ENCODE peak calls at places on chromosomes 5 and 9, in five cellular contexts. Y is AG10803, S is fibroblast of the aortic adventitia, P is astrocyte of the cerebellum, V is prostate gland. W is an unnamed sample.

GRCh38 chr5:150180241-150181027 is 9.4 kb upstream of the SLC6A7 start:
- DNase-seq in Y (peak; percentile 64), S (peak; percentile 89), P (no peak), V (no peak), W (no peak)

GRCh38 chr9:135190789-135191577 is 103.5 kb downstream of the OLFM1 start:
- DNase-seq in Y (no peak), S (no peak), P (no peak), V (no peak), W (no peak)

GRCh38 chr5:100273846-100274580 is 261.2 kb upstream of the FAM174A start:
- DNase-seq in Y (no peak), S (no peak), P (no peak), V (no peak), W (no peak)

GRCh38 chr5:133967715-133968056 is 739 bp downstream of the C5orf15 start:
- DNase-seq in Y (peak; percentile 35), S (peak; percentile 50), P (no peak), V (no peak), W (no peak)

GRCh38 chr9:105126233-105126632 is 118.2 kb upstream of the SLC44A1 start:
- DNase-seq in Y (no peak), S (no peak), P (no peak), V (no peak), W (no peak)

GRCh38 chr5:55603947-55604346 is 69.2 kb upstream of the PLPP1 start:
- DNase-seq in Y (peak; percentile 79), S (peak; percentile 82), P (no peak), V (no peak), W (no peak)

GRCh38 chr5:55230086-55230629 is 3.0 kb upstream of the MCIDAS start:
- DNase-seq in Y (no peak), S (no peak), P (no peak), V (no peak), W (no peak)

GRCh38 chr9:89701221-89701798 is 96.5 kb downstream of the GADD45G start:
- DNase-seq in Y (no peak), S (no peak), P (no peak), V (no peak), W (no peak)

GRCh38 chr5:79689541-79690466 is at the start of gene CMYA5:
- DNase-seq in Y (peak; percentile 21), S (no peak), P (no peak), V (peak; percentile 76), W (peak; percentile 30)

GRCh38 chr9:70579686-70580085 is 165.2 kb upstream of the KLF9 start:
- DNase-seq in Y (no peak), S (no peak), P (no peak), V (no peak), W (no peak)

GRCh38 chr5:33997331-33997983 is 10.4 kb downstream of the AMACR start:
- DNase-seq in Y (peak; percentile 93), S (peak; percentile 94), P (peak; percentile 74), V (peak; percentile 77), W (no peak)

GRCh38 chr5:54387659-54388232 is 67.8 kb upstream of the HSPB3 start:
- DNase-seq in Y (peak; percentile 37), S (peak; percentile 88), P (no peak), V (no peak), W (no peak)

GRCh38 chr5:175663191-175664184 is 5.6 kb downstream of the HRH2 start:
- DNase-seq in Y (no peak), S (no peak), P (no peak), V (no peak), W (no peak)

GRCh38 chr5:172902497-172903472 is 56.4 kb upstream of the RPL26L1 start:
- DNase-seq in Y (peak; percentile 96), S (peak; percentile 89), P (peak; percentile 89), V (peak; percentile 49), W (peak; percentile 24)

GRCh38 chr5:148563021-148563420 is 91.3 kb downstream of the HTR4 start:
- DNase-seq in Y (no peak), S (no peak), P (no peak), V (no peak), W (no peak)

GRCh38 chr5:154157483-154158378 is 32.8 kb upstream of the GALNT10 start:
- DNase-seq in Y (peak; percentile 43), S (no peak), P (no peak), V (peak; percentile 37), W (peak; percentile 9)

GRCh38 chr9:135995816-135996215 is 34.6 kb upstream of the UBAC1 start:
- DNase-seq in Y (no peak), S (no peak), P (no peak), V (no peak), W (no peak)

GRCh38 chr9:16540996-16541668 is 329.3 kb downstream of the BNC2 start:
- DNase-seq in Y (peak; percentile 34), S (peak; percentile 27), P (peak; percentile 49), V (no peak), W (no peak)

GRCh38 chr5:174990909-174991308 is 266.5 kb downstream of the MSX2 start:
- DNase-seq in Y (no peak), S (no peak), P (no peak), V (no peak), W (no peak)

GRCh38 chr9:61668846-61669245 is 479.0 kb downstream of the SPATA31A7 start:
- DNase-seq in Y (no peak), S (no peak), P (no peak), V (no peak), W (no peak)

GRCh38 chr9:2126331-2126789 is 111.2 kb downstream of the SMARCA2 start:
- DNase-seq in Y (peak; percentile 92), S (peak; percentile 95), P (no peak), V (no peak), W (no peak)

GRCh38 chr9:127741831-127742434 is 6.8 kb upstream of the TOR2A start:
- DNase-seq in Y (peak; percentile 51), S (no peak), P (no peak), V (no peak), W (peak; percentile 91)

GRCh38 chr9:93589688-93590087 is 13.3 kb downstream of the PHF2 start:
- DNase-seq in Y (peak; percentile 55), S (peak; percentile 34), P (no peak), V (no peak), W (no peak)

GRCh38 chr5:97998946-97999345 is 774.5 kb upstream of the RGMB start:
- DNase-seq in Y (peak; percentile 14), S (peak; percentile 9), P (no peak), V (no peak), W (no peak)

GRCh38 chr9:115517335-115518075 is 399.5 kb upstream of the TNC start:
- DNase-seq in Y (peak; percentile 88), S (no peak), P (no peak), V (no peak), W (no peak)

GRCh38 chr5:82107277-82107676 is 135.5 kb downstream of the ATG10 start:
- DNase-seq in Y (peak; percentile 42), S (peak; percentile 43), P (peak; percentile 3), V (no peak), W (no peak)

GRCh38 chr5:105057001-105057436 is 1494.4 kb upstream of the NUDT12 start:
- DNase-seq in Y (no peak), S (no peak), P (no peak), V (no peak), W (no peak)

GRCh38 chr9:98391884-98392283 is 136.4 kb upstream of the TBC1D2 start:
- DNase-seq in Y (no peak), S (no peak), P (no peak), V (no peak), W (no peak)

GRCh38 chr5:113527746-113528145 is 14.3 kb downstream of the YTHDC2 start:
- DNase-seq in Y (no peak), S (no peak), P (no peak), V (no peak), W (no peak)

GRCh38 chr9:83431470-83432060 is 106.6 kb downstream of the FRMD3 start:
- DNase-seq in Y (no peak), S (peak; percentile 6), P (no peak), V (peak; percentile 62), W (no peak)

GRCh38 chr5:58937031-58937681 is 354.3 kb downstream of the RAB3C start:
- DNase-seq in Y (no peak), S (no peak), P (no peak), V (no peak), W (no peak)

GRCh38 chr5:31193591-31194457 is at the start of gene CDH6:
- DNase-seq in Y (peak; percentile 2), S (peak; percentile 75), P (no peak), V (no peak), W (peak; percentile 76)

GRCh38 chr5:34656001-34656699 is at the start of gene RAI14:
- DNase-seq in Y (peak; percentile 88), S (peak; percentile 76), P (peak; percentile 63), V (peak; percentile 76), W (peak; percentile 58)

GRCh38 chr9:136791466-136792276 is 527 bp downstream of the TMEM141 start:
- DNase-seq in Y (no peak), S (no peak), P (no peak), V (peak; percentile 74), W (peak; percentile 53)

GRCh38 chr9:133658442-133659431 is 22.6 kb downstream of the DBH start:
- DNase-seq in Y (peak; percentile 11), S (no peak), P (no peak), V (peak; percentile 21), W (no peak)

GRCh38 chr5:67640011-67640410 is 443.4 kb upstream of the CD180 start:
- DNase-seq in Y (no peak), S (no peak), P (no peak), V (no peak), W (no peak)
- TF ChIP-seq CTCF in Y (no peak), S (no peak), P (no peak), V (no peak), W (no peak)

DNA sequence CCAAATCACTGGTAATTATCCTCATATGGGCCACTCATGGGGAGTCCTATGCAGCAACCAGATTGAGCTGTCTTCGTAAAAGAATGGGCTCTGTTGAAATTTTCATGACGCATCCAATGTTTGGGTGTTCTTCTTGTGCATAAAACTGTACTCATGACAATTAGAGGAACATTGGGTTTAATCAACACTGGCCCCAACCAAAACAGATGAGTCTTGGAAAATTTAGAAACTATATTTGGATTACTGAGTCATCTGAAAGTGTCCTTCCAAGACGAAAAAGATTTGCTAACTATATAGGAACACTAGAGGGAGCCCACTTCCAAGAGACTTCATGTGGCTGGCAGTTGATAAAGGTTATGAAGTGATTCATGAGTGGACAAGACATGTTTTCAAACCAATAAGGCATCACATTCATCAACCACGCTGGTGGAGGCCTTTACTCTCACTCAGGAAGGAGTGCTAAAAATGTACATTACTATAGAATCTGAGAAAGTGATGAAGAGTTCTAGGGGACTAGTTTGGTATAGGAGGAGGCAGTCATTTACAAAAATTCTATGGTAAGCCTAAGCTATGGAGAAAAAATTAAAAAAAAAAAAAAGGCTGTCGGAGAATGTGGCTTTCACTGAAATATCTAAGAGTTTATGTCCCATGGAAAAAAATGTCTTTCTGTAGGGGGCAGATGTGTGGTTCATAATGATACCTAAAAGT is 313.5 kb downstream of the PRDM9 start:
- DNase-seq in Y (peak; percentile 18), S (peak; percentile 1), P (no peak), V (no peak), W (no peak)
- TF ChIP-seq CTCF in Y (peak; percentile 31), S (no peak), P (peak; percentile 41), V (peak; percentile 11), W (peak; percentile 72)

GRCh38 chr5:15234911-15235310 is 265.1 kb upstream of the FBXL7 start:
- DNase-seq in Y (peak; percentile 50), S (no peak), P (no peak), V (no peak), W (no peak)
- TF ChIP-seq CTCF in Y (no peak), S (no peak), P (no peak), V (no peak), W (no peak)

DNA sequence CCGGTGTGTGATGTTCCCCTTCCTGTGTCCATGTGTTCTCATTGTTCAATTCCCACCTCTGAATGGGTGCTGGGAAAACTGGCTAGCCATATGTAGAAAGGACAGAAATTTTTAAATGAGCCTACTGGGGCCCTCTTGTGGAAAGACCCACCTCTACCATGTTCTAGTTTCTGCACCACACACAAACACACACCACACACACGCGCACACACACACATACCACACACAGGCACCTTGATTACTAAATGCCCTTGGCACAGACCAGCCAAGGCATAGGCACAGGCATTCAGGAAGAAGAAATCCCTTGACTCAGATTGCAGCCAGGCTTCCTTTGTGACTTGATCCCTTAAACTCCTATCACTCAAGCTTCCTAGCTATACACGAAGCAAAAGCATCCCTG is 60.5 kb downstream of the SIL1 start:
- DNase-seq in Y (peak; percentile 53), S (peak; percentile 38), P (no peak), V (no peak), W (no peak)
- TF ChIP-seq CTCF in Y (peak; percentile 41), S (peak; percentile 14), P (peak; percentile 27), V (no peak), W (peak; percentile 44)

W was measured in neural crest cell.